ENCODE peak calls at places on chromosome 7, in nine cellular contexts. One of them, this sample, is unnamed.

GRCh38 chr7:36066021-36066664 is 86.9 kb upstream of the EEPD1 start:
- DNase-seq in transverse colon: no peak
- DNase-seq in uterus: no peak
- DNase-seq in tibial nerve: no peak
- DNase-seq in ovary: no peak
- DNase-seq in GM12865: no peak
- DNase-seq in AG09309: no peak
- DNase-seq in astrocyte of the spinal cord: no peak
- DNase-seq in Peyer's patch: no peak
- DNase-seq in this sample: no peak

GRCh38 chr7:79401254-79401653 is 52.2 kb downstream of the MAGI2 start:
- DNase-seq in transverse colon: no peak
- DNase-seq in uterus: no peak
- DNase-seq in tibial nerve: no peak
- DNase-seq in ovary: no peak
- DNase-seq in GM12865: no peak
- DNase-seq in AG09309: no peak
- DNase-seq in astrocyte of the spinal cord: no peak
- DNase-seq in Peyer's patch: no peak
- DNase-seq in this sample: no peak

GRCh38 chr7:45702751-45703150 is 128.6 kb downstream of the ADCY1 start:
- DNase-seq in transverse colon: no peak
- DNase-seq in uterus: peak; percentile 4
- DNase-seq in tibial nerve: no peak
- DNase-seq in ovary: no peak
- DNase-seq in GM12865: no peak
- DNase-seq in AG09309: no peak
- DNase-seq in astrocyte of the spinal cord: no peak
- DNase-seq in Peyer's patch: no peak
- DNase-seq in this sample: no peak

GRCh38 chr7:73768661-73769480 is 1.2 kb downstream of the CLDN3 start:
- DNase-seq in transverse colon: no peak
- DNase-seq in uterus: no peak
- DNase-seq in tibial nerve: no peak
- DNase-seq in ovary: no peak
- DNase-seq in GM12865: no peak
- DNase-seq in AG09309: no peak
- DNase-seq in astrocyte of the spinal cord: no peak
- DNase-seq in Peyer's patch: peak; percentile 60
- DNase-seq in this sample: no peak

GRCh38 chr7:115911466-115911865 is 119.1 kb downstream of the TFEC start:
- DNase-seq in transverse colon: no peak
- DNase-seq in uterus: no peak
- DNase-seq in tibial nerve: no peak
- DNase-seq in ovary: no peak
- DNase-seq in GM12865: no peak
- DNase-seq in AG09309: no peak
- DNase-seq in astrocyte of the spinal cord: peak; percentile 5
- DNase-seq in Peyer's patch: no peak
- DNase-seq in this sample: no peak

GRCh38 chr7:135195968-135196629 is 15.2 kb downstream of the WDR91 start:
- DNase-seq in transverse colon: no peak
- DNase-seq in uterus: no peak
- DNase-seq in tibial nerve: no peak
- DNase-seq in ovary: peak; percentile 49
- DNase-seq in GM12865: no peak
- DNase-seq in AG09309: no peak
- DNase-seq in astrocyte of the spinal cord: no peak
- DNase-seq in Peyer's patch: no peak
- DNase-seq in this sample: no peak

GRCh38 chr7:16492513-16493062 is 27.1 kb upstream of the SOSTDC1 start:
- DNase-seq in transverse colon: no peak
- DNase-seq in uterus: no peak
- DNase-seq in tibial nerve: no peak
- DNase-seq in ovary: no peak
- DNase-seq in GM12865: no peak
- DNase-seq in AG09309: no peak
- DNase-seq in astrocyte of the spinal cord: peak; percentile 67
- DNase-seq in Peyer's patch: no peak
- DNase-seq in this sample: no peak

GRCh38 chr7:101244385-101245146 is at the start of gene FIS1:
- DNase-seq in transverse colon: peak; percentile 95
- DNase-seq in uterus: peak; percentile 92
- DNase-seq in tibial nerve: peak; percentile 86
- DNase-seq in ovary: peak; percentile 96
- DNase-seq in GM12865: peak; percentile 95
- DNase-seq in AG09309: peak; percentile 51
- DNase-seq in astrocyte of the spinal cord: peak; percentile 92
- DNase-seq in Peyer's patch: peak; percentile 97
- DNase-seq in this sample: peak; percentile 56

GRCh38 chr7:24604640-24605039 is 31.4 kb downstream of the PALS2 start:
- DNase-seq in transverse colon: no peak
- DNase-seq in uterus: no peak
- DNase-seq in tibial nerve: no peak
- DNase-seq in ovary: no peak
- DNase-seq in GM12865: no peak
- DNase-seq in AG09309: no peak
- DNase-seq in astrocyte of the spinal cord: no peak
- DNase-seq in Peyer's patch: no peak
- DNase-seq in this sample: no peak

GRCh38 chr7:100803398-100804161 is 23.7 kb downstream of the EPHB4 start:
- DNase-seq in transverse colon: peak; percentile 82
- DNase-seq in uterus: peak; percentile 93
- DNase-seq in tibial nerve: peak; percentile 83
- DNase-seq in ovary: peak; percentile 84
- DNase-seq in GM12865: peak; percentile 89
- DNase-seq in AG09309: peak; percentile 63
- DNase-seq in astrocyte of the spinal cord: peak; percentile 88
- DNase-seq in Peyer's patch: peak; percentile 65
- DNase-seq in this sample: peak; percentile 88

DNA sequence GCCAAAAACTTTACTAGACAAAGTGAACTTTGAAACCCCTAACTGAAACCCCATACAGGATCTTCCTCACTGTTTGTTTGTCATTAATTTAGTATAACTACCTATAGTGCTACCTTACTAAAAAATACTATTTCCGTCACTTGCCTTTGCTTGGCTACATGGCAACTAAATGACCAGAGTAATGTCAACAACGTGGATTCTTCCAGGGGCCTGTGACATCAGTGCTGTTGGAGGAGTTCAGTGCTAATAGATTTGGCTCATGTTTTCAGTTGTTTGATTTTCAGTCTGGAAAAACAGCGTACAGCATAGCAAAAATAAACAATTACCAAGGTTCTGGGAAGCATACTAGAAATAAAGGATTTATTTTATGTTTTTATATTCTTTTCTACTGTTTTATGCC is 3.0 kb upstream of the ASB15 start:
- DNase-seq in transverse colon: no peak
- DNase-seq in uterus: no peak
- DNase-seq in tibial nerve: no peak
- DNase-seq in ovary: no peak
- DNase-seq in GM12865: no peak
- DNase-seq in AG09309: no peak
- DNase-seq in astrocyte of the spinal cord: no peak
- DNase-seq in Peyer's patch: no peak
- DNase-seq in this sample: no peak
- H3K4me3 ChIP-seq in transverse colon: no peak overlapping the region
- H3K4me3 ChIP-seq in uterus: no peak overlapping the region
- H3K4me3 ChIP-seq in tibial nerve: no peak overlapping the region
- H3K4me3 ChIP-seq in ovary: no peak overlapping the region
- H3K4me3 ChIP-seq in GM12865: no peak overlapping the region
- H3K4me3 ChIP-seq in AG09309: no peak overlapping the region
- H3K4me3 ChIP-seq in astrocyte of the spinal cord: no peak overlapping the region
- H3K4me3 ChIP-seq in Peyer's patch: no peak overlapping the region
- H3K4me3 ChIP-seq in this sample: no peak overlapping the region

GRCh38 chr7:148256433-148256832 is 334.1 kb upstream of the C7orf33 start:
- DNase-seq in transverse colon: no peak
- DNase-seq in uterus: no peak
- DNase-seq in tibial nerve: no peak
- DNase-seq in ovary: no peak
- DNase-seq in GM12865: no peak
- DNase-seq in AG09309: no peak
- DNase-seq in astrocyte of the spinal cord: no peak
- DNase-seq in Peyer's patch: no peak
- DNase-seq in this sample: no peak

GRCh38 chr7:148253629-148254028 is 336.9 kb upstream of the C7orf33 start:
- DNase-seq in transverse colon: no peak
- DNase-seq in uterus: no peak
- DNase-seq in tibial nerve: no peak
- DNase-seq in ovary: no peak
- DNase-seq in GM12865: peak; percentile 53
- DNase-seq in AG09309: no peak
- DNase-seq in astrocyte of the spinal cord: no peak
- DNase-seq in Peyer's patch: no peak
- DNase-seq in this sample: no peak

GRCh38 chr7:148260605-148261004 is 330.0 kb upstream of the C7orf33 start:
- DNase-seq in transverse colon: peak; percentile 20
- DNase-seq in uterus: peak; percentile 28
- DNase-seq in tibial nerve: no peak
- DNase-seq in ovary: peak; percentile 83
- DNase-seq in GM12865: no peak
- DNase-seq in AG09309: no peak
- DNase-seq in astrocyte of the spinal cord: no peak
- DNase-seq in Peyer's patch: no peak
- DNase-seq in this sample: no peak

GRCh38 chr7:148255333-148255732 is 335.2 kb upstream of the C7orf33 start:
- DNase-seq in transverse colon: no peak
- DNase-seq in uterus: no peak
- DNase-seq in tibial nerve: no peak
- DNase-seq in ovary: no peak
- DNase-seq in GM12865: no peak
- DNase-seq in AG09309: no peak
- DNase-seq in astrocyte of the spinal cord: peak; percentile 5
- DNase-seq in Peyer's patch: no peak
- DNase-seq in this sample: no peak
- TF ChIP-seq CTCF in transverse colon: peak; percentile 15
- TF ChIP-seq CTCF in uterus: peak; percentile 8
- TF ChIP-seq CTCF in tibial nerve: peak; percentile 16
- TF ChIP-seq CTCF in ovary: no peak
- TF ChIP-seq CTCF in GM12865: no peak
- TF ChIP-seq CTCF in AG09309: no peak
- TF ChIP-seq CTCF in astrocyte of the spinal cord: no peak
- TF ChIP-seq CTCF in Peyer's patch: no peak
- TF ChIP-seq CTCF in this sample: no peak

DNA sequence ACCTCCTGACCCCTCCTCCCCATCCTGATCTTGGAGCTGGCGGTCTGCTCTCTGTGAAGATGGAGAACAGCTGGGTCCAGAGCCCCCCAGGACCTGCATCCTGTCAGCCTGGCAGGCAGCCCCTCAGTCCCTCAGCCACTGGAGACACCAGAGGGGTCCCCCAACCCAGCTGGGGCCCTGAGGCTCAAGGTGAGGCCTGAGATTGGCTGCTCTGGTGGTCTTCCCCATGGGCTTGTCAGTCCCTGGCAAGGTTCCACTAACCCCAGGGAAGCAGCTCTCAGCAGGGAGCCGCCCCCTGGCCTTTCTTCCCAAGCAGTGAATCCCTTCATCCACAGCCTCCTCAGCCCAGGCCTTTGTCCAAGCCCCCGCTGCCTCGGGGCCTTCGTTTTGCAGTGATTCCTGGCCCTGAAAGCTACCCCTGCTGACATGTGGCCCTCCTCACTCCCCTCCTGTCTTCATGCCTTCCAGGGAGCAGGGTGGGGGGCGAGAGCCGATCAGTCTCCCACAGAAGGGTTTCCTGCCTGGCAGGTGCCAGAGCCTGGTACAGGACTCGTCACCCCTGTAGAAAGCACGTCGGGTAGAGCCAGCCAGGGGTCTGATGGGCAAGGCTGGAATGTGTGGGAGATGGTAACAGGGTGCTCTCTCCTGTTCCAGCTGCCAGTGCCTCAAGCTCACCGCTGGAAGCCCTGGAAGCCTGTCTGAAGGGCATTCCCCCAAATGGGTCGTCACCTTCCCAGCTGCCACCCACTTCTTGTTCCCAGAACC is 48.5 kb downstream of the ZNF467 start:
- DNase-seq in transverse colon: no peak
- DNase-seq in uterus: no peak
- DNase-seq in tibial nerve: no peak
- DNase-seq in ovary: no peak
- DNase-seq in GM12865: no peak
- DNase-seq in AG09309: no peak
- DNase-seq in astrocyte of the spinal cord: no peak
- DNase-seq in Peyer's patch: no peak
- DNase-seq in this sample: no peak
- H3K4me3 ChIP-seq in transverse colon: no peak overlapping the region
- H3K4me3 ChIP-seq in uterus: no peak overlapping the region
- H3K4me3 ChIP-seq in tibial nerve: no peak overlapping the region
- H3K4me3 ChIP-seq in ovary: no peak overlapping the region
- H3K4me3 ChIP-seq in GM12865: no peak overlapping the region
- H3K4me3 ChIP-seq in AG09309: no peak overlapping the region
- H3K4me3 ChIP-seq in astrocyte of the spinal cord: no peak overlapping the region
- H3K4me3 ChIP-seq in Peyer's patch: no peak overlapping the region
- H3K4me3 ChIP-seq in this sample: no peak overlapping the region

GRCh38 chr7:104160375-104160774 is 47.4 kb downstream of the ORC5 start:
- DNase-seq in transverse colon: no peak
- DNase-seq in uterus: no peak
- DNase-seq in tibial nerve: no peak
- DNase-seq in ovary: no peak
- DNase-seq in GM12865: no peak
- DNase-seq in AG09309: no peak
- DNase-seq in astrocyte of the spinal cord: peak; percentile 44
- DNase-seq in Peyer's patch: no peak
- DNase-seq in this sample: no peak
- TF ChIP-seq CTCF in transverse colon: peak; percentile 24
- TF ChIP-seq CTCF in uterus: peak; percentile 10
- TF ChIP-seq CTCF in tibial nerve: peak; percentile 22
- TF ChIP-seq CTCF in ovary: no peak
- TF ChIP-seq CTCF in GM12865: no peak
- TF ChIP-seq CTCF in AG09309: no peak
- TF ChIP-seq CTCF in astrocyte of the spinal cord: peak; percentile 18
- TF ChIP-seq CTCF in Peyer's patch: no peak
- TF ChIP-seq CTCF in this sample: no peak